ENCODE peak calls at places on chromosomes 13 and 19, in ten cellular contexts. J, M, P, W, Q, Z, G, A, T and S are unnamed samples.

GRCh38 chr19:45995715-45996385 is 583 bp downstream of the CCDC61 start:
- DNase-seq in T (no peak), W (no peak), Z (no peak), J (no peak), P (no peak), M (no peak), A (no peak), G (no peak), Q (no peak), S (no peak)

GRCh38 chr13:32894589-32895001 is 121.6 kb upstream of the KL start:
- DNase-seq in P (no peak), T (no peak), Z (no peak), Q (no peak), W (no peak), M (no peak), A (no peak), G (no peak), J (no peak), S (no peak)

GRCh38 chr13:37344051-37344450 is 238.6 kb upstream of the CSNK1A1L start:
- DNase-seq in J (no peak), M (no peak), G (no peak), T (no peak), A (no peak), P (no peak), Z (no peak), Q (no peak), W (no peak), S (no peak)

GRCh38 chr19:10113592-10113963 is 2.1 kb downstream of the P2RY11 start:
- DNase-seq in G (no peak), Z (peak), P (no peak), A (no peak), M (no peak), J (no peak), W (no peak), Q (no peak), T (no peak), S (no peak)

GRCh38 chr13:49082653-49083536 is 107.2 kb downstream of the FNDC3A start:
- DNase-seq in T (no peak), J (no peak), P (no peak), M (peak), G (no peak), A (no peak), W (no peak), Q (no peak), Z (no peak), S (peak)

GRCh38 chr19:898663-899062 is 5.4 kb downstream of the RNU6-9 start:
- DNase-seq in A (no peak), Q (peak), T (no peak), M (no peak), P (no peak), W (peak), G (no peak), J (peak), Z (peak), S (no peak)

GRCh38 chr13:43805681-43806128 is 18.9 kb upstream of the ENOX1 start:
- DNase-seq in G (no peak), Q (no peak), W (no peak), T (no peak), Z (no peak), J (no peak), P (no peak), A (no peak), M (no peak), S (no peak)

GRCh38 chr13:108769213-108770070 is 140.0 kb downstream of the MYO16 start:
- DNase-seq in T (no peak), W (no peak), M (no peak), Z (no peak), G (no peak), A (no peak), Q (no peak), P (no peak), J (no peak), S (no peak)

GRCh38 chr13:110251227-110251791 is 55.6 kb downstream of the COL4A1 start:
- DNase-seq in T (peak), M (no peak), J (no peak), W (no peak), P (no peak), A (no peak), Z (no peak), G (no peak), Q (no peak), S (no peak)

GRCh38 chr13:84126671-84127171 is 244.4 kb upstream of the SLITRK1 start:
- DNase-seq in J (peak), A (no peak), W (peak), G (no peak), Z (peak), M (no peak), T (no peak), P (peak), Q (no peak), S (no peak)

GRCh38 chr13:108925070-108925469 is 295.7 kb downstream of the MYO16 start:
- DNase-seq in P (no peak), Z (no peak), G (no peak), Q (no peak), W (no peak), J (no peak), A (peak), M (no peak), T (no peak), S (no peak)

GRCh38 chr13:102697929-102698648 is 3.2 kb upstream of the METTL21C start:
- DNase-seq in Z (no peak), P (no peak), T (no peak), A (no peak), G (no peak), J (no peak), M (no peak), Q (no peak), W (no peak), S (no peak)

GRCh38 chr13:35953537-35954206 is 177.5 kb downstream of the DCLK1 start:
- DNase-seq in W (peak), Q (no peak), T (peak), J (peak), A (peak), Z (peak), P (peak), M (no peak), G (peak), S (no peak)

GRCh38 chr19:14786421-14786851 is 8.1 kb upstream of the ADGRE2 start:
- DNase-seq in G (no peak), Q (no peak), M (peak), J (no peak), W (no peak), T (no peak), A (no peak), P (peak), Z (peak), S (peak)

GRCh38 chr13:60647547-60647946 is 250.5 kb downstream of the TDRD3 start:
- DNase-seq in Q (no peak), W (no peak), T (no peak), P (no peak), A (no peak), M (no peak), G (no peak), J (no peak), Z (no peak), S (no peak)

GRCh38 chr13:28671393-28671792 is 12.5 kb downstream of the POMP start:
- DNase-seq in A (no peak), W (no peak), P (no peak), T (no peak), Z (no peak), J (no peak), G (no peak), Q (no peak), M (no peak), S (no peak)